ENCODE peak calls at places on chromosomes 16 and 17, in seven cellular contexts. G is prostate gland, P is upper lobe of right lung, H is hepatocyte, K is colonic mucosa, R is tibial artery, C is sigmoid colon. A is an unnamed sample.
A peak's percentile ranks its signal among the peaks of the same experiment; 100 is the strongest.

GRCh38 chr16:4200000-4200780 is 41.7 kb downstream of the SRL start:
- DNase-seq in G (peak; percentile 69), P (peak; percentile 89), H (peak; percentile 85), K (peak; percentile 84), R (peak; percentile 84), C (peak; percentile 85), A (peak; percentile 17)

GRCh38 chr16:86491643-86492030 is 18.7 kb upstream of the FOXF1 start:
- DNase-seq in G (no peak), P (no peak), H (no peak), K (no peak), R (no peak), C (peak; percentile 41), A (no peak)

GRCh38 chr16:89322381-89323119 is 105.0 kb downstream of the ZNF778 start:
- DNase-seq in G (no peak), P (peak; percentile 87), H (peak; percentile 52), K (no peak), R (no peak), C (peak; percentile 88), A (no peak)

GRCh38 chr17:48215583-48216139 is 108.1 kb downstream of the SNX11 start:
- DNase-seq in G (no peak), P (no peak), H (peak; percentile 71), K (peak; percentile 26), R (no peak), C (no peak), A (no peak)

GRCh38 chr17:78133971-78134898 is 3.7 kb downstream of the TMC8 start:
- DNase-seq in G (peak; percentile 54), P (peak; percentile 80), H (peak; percentile 57), K (peak; percentile 79), R (no peak), C (no peak), A (peak; percentile 66)

GRCh38 chr17:27544350-27545131 is 86.4 kb upstream of the LGALS9 start:
- DNase-seq in G (no peak), P (no peak), H (no peak), K (no peak), R (no peak), C (no peak), A (no peak)

GRCh38 chr17:12107905-12108304 is 87.2 kb downstream of the MAP2K4 start:
- DNase-seq in G (no peak), P (no peak), H (no peak), K (no peak), R (no peak), C (no peak), A (no peak)

GRCh38 chr17:35291802-35292201 is 48.9 kb downstream of the SLFN5 start:
- DNase-seq in G (no peak), P (no peak), H (no peak), K (no peak), R (no peak), C (no peak), A (no peak)

GRCh38 chr17:17146791-17147406 is 59.2 kb downstream of the PLD6 start:
- DNase-seq in G (no peak), P (no peak), H (peak; percentile 34), K (no peak), R (no peak), C (no peak), A (peak; percentile 34)

GRCh38 chr16:54414671-54415070 is 128.1 kb upstream of the IRX3 start:
- DNase-seq in G (no peak), P (no peak), H (no peak), K (no peak), R (no peak), C (no peak), A (no peak)

GRCh38 chr16:54418903-54419302 is 132.3 kb upstream of the IRX3 start:
- DNase-seq in G (no peak), P (no peak), H (no peak), K (no peak), R (no peak), C (no peak), A (no peak)

GRCh38 chr16:54421220-54421619 is 134.6 kb upstream of the IRX3 start:
- DNase-seq in G (no peak), P (no peak), H (no peak), K (no peak), R (no peak), C (no peak), A (no peak)

GRCh38 chr16:54412777-54413455 is 126.3 kb upstream of the IRX3 start:
- DNase-seq in G (no peak), P (no peak), H (no peak), K (no peak), R (no peak), C (no peak), A (no peak)

DNA sequence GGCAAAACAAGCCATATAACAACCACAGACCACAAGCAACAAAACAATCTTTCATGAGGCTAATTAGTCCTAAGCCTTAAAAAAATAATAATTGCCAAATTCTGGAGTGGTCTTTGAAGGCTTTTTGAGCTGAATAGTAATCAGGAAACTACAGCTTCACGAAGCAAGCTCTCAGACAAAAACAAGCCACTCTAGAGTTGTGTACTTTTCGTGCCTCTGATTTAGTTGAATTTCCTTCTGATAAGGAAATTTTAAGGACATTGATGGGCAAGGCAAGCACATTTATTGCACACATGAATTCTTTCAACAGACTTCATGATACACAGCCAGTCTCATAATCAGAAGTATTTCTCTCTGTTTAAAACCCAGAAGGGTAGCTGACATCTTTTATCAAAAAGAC is 130.8 kb upstream of the IRX3 start:
- DNase-seq in G (no peak), P (no peak), H (no peak), K (no peak), R (no peak), C (no peak), A (no peak)
- TF ChIP-seq CTCF in G (no peak), P (no peak), H (no peak), K (no peak), R (no peak), C (no peak), A (no peak)

GRCh38 chr16:15759070-15759469 is 97.8 kb downstream of the MYH11 start:
- DNase-seq in G (no peak), P (no peak), H (no peak), K (no peak), R (no peak), C (no peak), A (no peak)
- H3K4me1 ChIP-seq in G (no peaks in the 10 kb centered on the region), P (no peaks in the 10 kb centered on the region), H (no peaks in the 10 kb centered on the region), K (no peaks in the 10 kb centered on the region), R (no peaks in the 10 kb centered on the region), C (no peaks in the 10 kb centered on the region), A (peaks cover 4% of the 10 kb centered on the region)

GRCh38 chr17:38431343-38432145 is 3.3 kb downstream of the ARHGAP23 start:
- DNase-seq in G (no peak), P (no peak), H (no peak), K (no peak), R (no peak), C (no peak), A (no peak)
- TF ChIP-seq CTCF in G (no peak), P (no peak), H (no peak), K (no peak), R (no peak), C (no peak), A (no peak)

GRCh38 chr17:65027305-65027704 is 29.2 kb downstream of the GNA13 start:
- DNase-seq in G (no peak), P (no peak), H (peak; percentile 32), K (no peak), R (no peak), C (no peak), A (peak; percentile 54)
- H3K4me1 ChIP-seq in G (peaks cover 6% of the 10 kb centered on the region), P (peaks cover 39% of the 10 kb centered on the region), H (peaks cover 11% of the 10 kb centered on the region), K (peaks cover 8% of the 10 kb centered on the region), R (peaks cover 7% of the 10 kb centered on the region), C (no peaks in the 10 kb centered on the region), A (peaks cover 63% of the 10 kb centered on the region)

DNA sequence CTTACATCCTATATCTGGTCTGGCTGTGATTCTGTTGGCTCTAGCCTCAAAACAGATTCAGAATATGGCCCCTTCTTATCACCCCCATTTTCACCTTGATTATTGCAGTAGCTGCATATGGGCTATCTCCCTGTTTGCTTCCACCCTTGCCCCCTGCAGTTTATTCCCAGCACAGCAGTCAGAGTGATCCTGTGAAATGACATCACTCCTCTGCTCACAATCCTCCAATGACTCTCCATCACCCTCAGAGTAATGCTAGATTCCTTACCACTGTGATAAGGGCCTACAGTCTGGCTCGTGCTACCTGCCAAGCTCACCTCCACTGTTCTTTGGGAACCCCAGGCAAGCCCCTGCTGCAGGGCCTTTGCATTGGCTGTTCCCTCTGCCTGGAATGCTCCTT is 92.5 kb downstream of the ASIC2 start:
- DNase-seq in G (no peak), P (no peak), H (no peak), K (no peak), R (peak; percentile 25), C (no peak), A (no peak)
- TF ChIP-seq CTCF in G (no peak), P (no peak), H (no peak), K (no peak), R (no peak), C (no peak), A (no peak)

GRCh38 chr17:55723488-55723848 is 804 bp upstream of the TMEM100 start:
- DNase-seq in G (no peak), P (no peak), H (no peak), K (no peak), R (no peak), C (no peak), A (no peak)
- H3K4me1 ChIP-seq in G (no peaks in the 10 kb centered on the region), P (peaks cover 6% of the 10 kb centered on the region), H (peaks cover 5% of the 10 kb centered on the region), K (no peaks in the 10 kb centered on the region), R (peaks cover 5% of the 10 kb centered on the region), C (no peaks in the 10 kb centered on the region), A (no peaks in the 10 kb centered on the region)

GRCh38 chr17:69357701-69358100 is 30.8 kb upstream of the ABCA5 start:
- DNase-seq in G (no peak), P (no peak), H (peak; percentile 9), K (no peak), R (no peak), C (no peak), A (no peak)
- TF ChIP-seq CTCF in G (no peak), P (no peak), H (no peak), K (no peak), R (no peak), C (no peak), A (no peak)

GRCh38 chr17:9517396-9517795 is 58.2 kb downstream of the STX8 start:
- DNase-seq in G (no peak), P (no peak), H (no peak), K (no peak), R (no peak), C (no peak), A (no peak)

GRCh38 chr17:9520649-9521435 is 54.8 kb downstream of the STX8 start:
- DNase-seq in G (no peak), P (no peak), H (no peak), K (no peak), R (no peak), C (no peak), A (no peak)

GRCh38 chr17:9522074-9522473 is 53.5 kb downstream of the STX8 start:
- DNase-seq in G (no peak), P (no peak), H (peak; percentile 62), K (no peak), R (no peak), C (no peak), A (no peak)

DNA sequence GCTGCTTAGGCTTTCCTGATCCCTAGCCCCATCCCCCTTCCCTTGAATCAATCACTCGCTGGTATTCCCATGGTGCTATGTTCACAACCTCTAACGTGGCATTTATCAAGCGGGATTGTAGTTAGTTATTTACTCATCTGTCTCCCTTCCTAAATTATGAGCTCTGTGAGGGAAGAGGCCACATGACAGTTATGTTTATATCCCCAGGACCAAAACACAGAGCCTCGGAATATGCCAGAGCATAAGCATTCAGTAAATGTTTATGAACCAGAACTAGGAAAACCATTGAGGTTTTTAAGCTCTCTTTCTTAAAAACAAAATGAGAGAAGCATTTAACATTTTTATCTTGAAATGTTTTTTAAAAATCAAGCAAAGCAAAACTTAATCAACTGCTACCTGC is 55.7 kb downstream of the STX8 start:
- DNase-seq in G (no peak), P (no peak), H (no peak), K (no peak), R (no peak), C (no peak), A (no peak)
- H3K4me1 ChIP-seq in G (no peaks in the 10 kb centered on the region), P (no peaks in the 10 kb centered on the region), H (peaks cover 3% of the 10 kb centered on the region), K (no peaks in the 10 kb centered on the region), R (no peaks in the 10 kb centered on the region), C (no peaks in the 10 kb centered on the region), A (peaks cover 10% of the 10 kb centered on the region)